ENCODE peak calls at places on chromosomes 16 and 17, in four cellular contexts. I is fibroblast of pulmonary artery, S is AG08395, F is body of pancreas. C is an unnamed sample.

GRCh38 chr17:80118601-80119270 is 17.4 kb downstream of the GAA start:
- DNase-seq in I (no peak), S (no peak), F (no peak), C (no peak)

GRCh38 chr16:83402969-83403368 is 404.8 kb upstream of the HSBP1 start:
- DNase-seq in I (peak; percentile 47), S (peak; percentile 51), F (no peak), C (peak; percentile 79)

GRCh38 chr17:44137891-44138709 is 3.6 kb upstream of the HROB start:
- DNase-seq in I (peak; percentile 99), S (peak; percentile 98), F (peak; percentile 91), C (peak; percentile 99)

GRCh38 chr16:86565644-86566511 is 751 bp upstream of the FOXC2 start:
- DNase-seq in I (no peak), S (no peak), F (no peak), C (no peak)

GRCh38 chr17:48542956-48543853 is 1.7 kb downstream of the HOXB2 start:
- DNase-seq in I (peak; percentile 66), S (no peak), F (no peak), C (peak; percentile 65)

GRCh38 chr17:80146121-80147034 is 550 bp downstream of the EIF4A3 start:
- DNase-seq in I (no peak), S (no peak), F (no peak), C (peak; percentile 33)

GRCh38 chr17:6072157-6072556 is 2.0 kb downstream of the WSCD1 start:
- DNase-seq in I (no peak), S (peak; percentile 63), F (no peak), C (peak; percentile 34)

GRCh38 chr17:82023447-82024241 is 539 bp downstream of the LRRC45 start:
- DNase-seq in I (no peak), S (no peak), F (peak; percentile 43), C (peak; percentile 11)

GRCh38 chr16:66525396-66526180 is 24.3 kb downstream of the TK2 start:
- DNase-seq in I (no peak), S (peak; percentile 34), F (no peak), C (no peak)

GRCh38 chr17:17351901-17352781 is 49.0 kb downstream of the NT5M start:
- DNase-seq in I (peak; percentile 55), S (no peak), F (no peak), C (peak; percentile 9)

GRCh38 chr17:3804503-3804931 is 3.5 kb upstream of the ITGAE start:
- DNase-seq in I (peak; percentile 65), S (no peak), F (peak; percentile 28), C (no peak)

GRCh38 chr17:81020767-81021497 is 14.0 kb upstream of the BAIAP2 start:
- DNase-seq in I (peak; percentile 44), S (peak; percentile 81), F (peak; percentile 17), C (no peak)

GRCh38 chr16:30738984-30739951 is 9.0 kb upstream of the PHKG2 start:
- DNase-seq in I (no peak), S (no peak), F (no peak), C (no peak)